ENCODE peak calls at places on chromosomes 1 and 21, in nine cellular contexts. Q, I, S, E, W, D, U, R and A are unnamed samples.

GRCh38 chr1:244970236-244970652 is 105.9 kb upstream of the HNRNPU start:
- DNase-seq in D (peak; percentile 54), R (no peak), E (no peak), U (peak; percentile 92), W (peak; percentile 88), I (peak; percentile 84), S (no peak), Q (peak; percentile 88), A (no peak)

GRCh38 chr1:165129568-165130164 is 226.8 kb downstream of the LMX1A start:
- DNase-seq in R (peak; percentile 18), U (peak; percentile 68), D (peak; percentile 9), I (peak; percentile 69), E (peak; percentile 63), S (peak; percentile 61), W (no peak), Q (no peak), A (no peak)

GRCh38 chr21:36321325-36322082 is 1.5 kb downstream of the MORC3 start:
- DNase-seq in I (peak; percentile 34), U (peak; percentile 71), R (no peak), S (no peak), E (no peak), Q (peak; percentile 32), W (no peak), D (peak; percentile 35), A (no peak)

GRCh38 chr1:100896481-100896982 is 642 bp downstream of the SLC30A7 start:
- DNase-seq in E (peak; percentile 40), S (no peak), U (peak; percentile 66), W (no peak), I (peak; percentile 34), D (peak; percentile 65), Q (no peak), R (peak; percentile 33), A (peak; percentile 14)

GRCh38 chr1:47575855-47576757 is 138.3 kb downstream of the FOXD2 start:
- DNase-seq in D (peak; percentile 56), R (no peak), W (no peak), S (no peak), U (no peak), I (no peak), Q (no peak), E (no peak), A (no peak)

GRCh38 chr1:26787381-26787705 is 407 bp upstream of the PIGV start:
- DNase-seq in E (peak; percentile 61), D (peak; percentile 53), I (peak; percentile 47), Q (no peak), S (no peak), W (no peak), U (no peak), R (peak; percentile 50), A (peak; percentile 55)

GRCh38 chr21:45109831-45110492 is 35.6 kb downstream of the ADARB1 start:
- DNase-seq in I (peak; percentile 36), E (peak; percentile 52), S (no peak), D (no peak), W (no peak), U (peak; percentile 91), R (peak; percentile 57), Q (no peak), A (peak; percentile 58)

GRCh38 chr1:92484472-92485373 is 2.0 kb downstream of the GFI1 start:
- DNase-seq in Q (peak; percentile 21), U (peak; percentile 87), E (peak; percentile 69), W (peak; percentile 79), D (no peak), R (peak; percentile 52), S (no peak), I (peak; percentile 61), A (peak; percentile 43)

GRCh38 chr1:62389531-62389930 is 47.3 kb upstream of the USP1 start:
- DNase-seq in E (no peak), Q (no peak), R (no peak), S (no peak), D (no peak), W (no peak), U (peak; percentile 15), I (no peak), A (no peak)

GRCh38 chr21:42103843-42104242 is 32.7 kb downstream of the UMODL1 start:
- DNase-seq in D (no peak), E (no peak), Q (no peak), I (no peak), W (no peak), R (no peak), S (no peak), U (no peak), A (no peak)

GRCh38 chr21:16302851-16303282 is 573.1 kb downstream of the USP25 start:
- DNase-seq in Q (peak; percentile 53), R (no peak), U (no peak), D (peak; percentile 12), W (no peak), S (no peak), E (no peak), I (peak; percentile 29), A (no peak)

GRCh38 chr1:28395181-28395580 is 25.6 kb downstream of the PHACTR4 start:
- DNase-seq in E (no peak), W (no peak), Q (no peak), D (peak; percentile 29), I (no peak), R (no peak), S (no peak), U (no peak), A (no peak)

GRCh38 chr1:200428482-200429205 is 18.8 kb upstream of the ZNF281 start:
- DNase-seq in Q (no peak), E (no peak), R (no peak), W (no peak), D (peak; percentile 68), U (peak; percentile 46), I (no peak), S (no peak), A (no peak)

GRCh38 chr1:90133133-90133532 is 138.2 kb downstream of the ZNF326 start:
- DNase-seq in W (no peak), U (peak; percentile 51), R (no peak), Q (no peak), D (peak; percentile 3), I (peak; percentile 27), S (no peak), E (peak; percentile 23), A (no peak)

GRCh38 chr21:39961251-39961650 is 94.0 kb downstream of the PCP4 start:
- DNase-seq in D (no peak), S (no peak), R (no peak), E (no peak), U (no peak), W (no peak), Q (no peak), I (no peak), A (no peak)

GRCh38 chr1:10787274-10787673 is 9.2 kb downstream of the CASZ1 start:
- DNase-seq in Q (no peak), R (no peak), S (no peak), W (no peak), D (no peak), U (no peak), E (no peak), I (no peak), A (no peak)

GRCh38 chr1:245153081-245153644 is 1.6 kb upstream of the KIF26B start:
- DNase-seq in S (no peak), R (peak; percentile 65), U (peak; percentile 84), E (peak; percentile 47), I (peak; percentile 63), W (no peak), Q (peak; percentile 63), D (peak; percentile 72), A (peak; percentile 59)

DNA sequence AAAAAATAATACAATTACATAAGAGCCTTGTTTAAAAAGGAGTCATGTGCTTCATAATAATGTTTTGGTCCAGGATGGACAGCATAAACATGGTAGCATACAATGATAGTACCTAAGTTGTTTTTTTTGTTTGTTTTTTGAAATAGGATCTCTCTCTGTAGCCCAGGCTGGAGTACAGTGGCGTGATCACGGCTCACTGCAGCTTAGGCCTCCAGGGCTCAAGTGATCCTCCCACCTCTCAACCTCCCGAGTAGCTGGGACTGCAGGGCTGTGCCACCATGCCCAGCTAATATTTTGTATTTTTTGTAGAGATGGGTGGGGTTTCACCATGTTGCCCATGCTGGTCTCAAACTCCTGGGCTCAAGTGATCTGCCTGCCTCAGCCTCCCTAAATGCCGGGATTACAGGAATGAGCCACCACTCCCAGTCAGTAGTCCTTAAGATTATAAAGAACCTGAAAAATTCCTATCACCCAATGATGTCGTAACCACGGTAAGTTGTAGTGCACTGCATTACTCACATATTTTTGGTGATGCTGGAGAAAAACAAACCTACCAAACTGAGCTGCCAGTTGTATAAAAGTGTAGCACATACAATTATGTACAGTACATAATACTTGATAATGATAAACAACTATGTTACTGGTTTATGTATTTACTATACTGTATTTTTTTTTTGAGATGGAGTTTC is 22.4 kb upstream of the RCOR3 start:
- DNase-seq in R (no peak), U (no peak), Q (no peak), I (no peak), D (peak; percentile 17), W (no peak), S (no peak), E (no peak), A (no peak)
- TF ChIP-seq POLR2A in R (no peak), U (no peak), Q (no peak), I (no peak), D (no peak), W (no peak), S (no peak), E (no peak), A (no peak)

GRCh38 chr1:45686081-45687013 is at the start of gene GPBP1L1:
- DNase-seq in W (peak; percentile 99), E (peak; percentile 99), I (peak; percentile 98), D (peak; percentile 97), U (peak; percentile 98), S (peak; percentile 97), Q (peak; percentile 98), R (peak; percentile 90), A (peak; percentile 94)
- TF ChIP-seq POLR2A in W (peak; percentile 52), E (peak; percentile 78), I (peak; percentile 28), D (peak; percentile 74), U (peak; percentile 84), S (peak; percentile 75), Q (peak; percentile 85), R (peak; percentile 88), A (peak; percentile 81)

GRCh38 chr1:94247146-94248094 is 10.0 kb upstream of the ARHGAP29 start:
- DNase-seq in S (peak; percentile 84), I (peak; percentile 87), Q (peak; percentile 71), U (peak; percentile 56), W (peak; percentile 88), E (peak; percentile 79), D (peak; percentile 36), R (peak; percentile 43), A (peak; percentile 49)
- TF ChIP-seq POLR2A in S (peak; percentile 25), I (peak; percentile 65), Q (peak; percentile 41), U (no peak), W (peak; percentile 35), E (no peak), D (no peak), R (no peak), A (no peak)

DNA sequence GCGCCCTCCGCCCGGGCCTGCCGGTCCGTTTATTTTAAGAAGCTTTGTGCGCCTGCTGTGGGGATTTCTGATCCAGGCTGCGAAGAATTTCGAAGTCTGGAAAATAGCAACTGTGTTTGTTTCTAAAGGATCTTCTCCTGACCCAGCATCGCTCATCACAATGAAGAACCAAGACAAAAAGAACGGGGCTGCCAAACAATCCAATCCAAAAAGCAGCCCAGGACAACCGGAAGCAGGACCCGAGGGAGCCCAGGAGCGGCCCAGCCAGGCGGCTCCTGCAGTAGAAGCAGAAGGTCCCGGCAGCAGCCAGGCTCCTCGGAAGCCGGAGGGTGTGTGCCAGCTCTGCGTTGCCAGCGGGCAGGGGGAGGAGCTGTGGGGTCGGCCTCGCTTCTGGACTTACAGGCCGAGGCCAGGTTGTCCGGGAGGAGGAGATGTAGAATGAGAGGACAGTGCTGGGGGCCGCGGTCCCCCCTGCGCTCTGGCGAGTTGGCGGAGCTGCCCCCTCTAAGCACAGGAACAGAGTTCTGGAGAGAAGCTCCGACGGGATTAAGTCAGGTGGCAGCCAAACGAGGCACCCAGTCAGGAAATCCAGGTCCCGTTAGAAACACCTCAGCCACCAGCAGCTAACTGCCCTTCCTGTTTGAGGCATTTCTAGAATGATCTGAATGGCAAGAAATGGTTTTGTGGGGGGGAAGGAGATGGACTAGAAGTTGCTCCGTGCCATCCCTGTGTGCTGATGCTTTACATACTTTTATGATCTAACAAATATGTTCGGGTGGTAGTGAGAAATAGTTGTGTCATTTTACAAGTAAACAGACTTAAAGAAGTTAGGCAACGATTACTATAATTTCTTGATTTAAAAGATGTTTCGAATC is 948 bp downstream of the TXLNA start:
- DNase-seq in D (peak; percentile 59), Q (peak; percentile 72), S (no peak), E (peak; percentile 62), U (peak; percentile 62), R (peak; percentile 35), I (peak; percentile 54), W (peak; percentile 86), A (peak; percentile 46)
- TF ChIP-seq POLR2A in D (no peak), Q (peak; percentile 54), S (no peak), E (no peak), U (no peak), R (no peak), I (no peak), W (no peak), A (no peak)